ENCODE peak calls at places on chromosomes 2 and 18, in four cellular contexts. L is breast epithelium, E is GM12878, R is spleen. V is an unnamed sample.

GRCh38 chr2:131045925-131046579 is 47.2 kb downstream of the FAM168B start:
- DNase-seq in E (no peak), L (no peak), R (no peak), V (no peak)

GRCh38 chr2:136005462-136006205 is 20.2 kb upstream of the DARS1 start:
- DNase-seq in L (no peak), R (no peak), E (no peak), V (no peak)

GRCh38 chr18:73136134-73136533 is 268.3 kb upstream of the NETO1 start:
- DNase-seq in L (no peak), R (no peak), E (no peak), V (no peak)

GRCh38 chr2:201261471-201261870 is 1.1 kb downstream of the CASP8 start:
- DNase-seq in R (peak; percentile 87), E (no peak), L (no peak), V (no peak)

GRCh38 chr2:210676067-210676466 is 119.7 kb downstream of the CPS1 start:
- DNase-seq in E (no peak), R (no peak), L (no peak), V (no peak)

GRCh38 chr18:3054785-3055184 is 41.8 kb upstream of the LPIN2 start:
- DNase-seq in L (no peak), R (no peak), E (no peak), V (no peak)

GRCh38 chr18:62384610-62385097 is 59.5 kb downstream of the TNFRSF11A start:
- DNase-seq in R (no peak), E (no peak), L (no peak), V (no peak)

GRCh38 chr2:196066794-196067382 is 1.7 kb downstream of the DNAH7 start:
- DNase-seq in E (no peak), L (no peak), R (no peak), V (peak; percentile 4)

GRCh38 chr2:63500398-63500797 is 87.9 kb downstream of the WDPCP start:
- DNase-seq in R (no peak), E (no peak), L (no peak), V (no peak)

GRCh38 chr18:58091099-58091611 is 47.1 kb downstream of the NEDD4L start:
- DNase-seq in R (no peak), L (peak; percentile 64), E (peak; percentile 72), V (no peak)

GRCh38 chr18:32764611-32765244 is 8.1 kb downstream of the KLHL14 start:
- DNase-seq in E (no peak), L (no peak), R (no peak), V (no peak)

GRCh38 chr18:8844721-8845148 is 139.4 kb downstream of the MTCL1 start:
- DNase-seq in L (no peak), R (no peak), E (no peak), V (no peak)

GRCh38 chr2:170446078-170446477 is 268.1 kb downstream of the MYO3B start:
- DNase-seq in L (no peak), E (no peak), R (no peak), V (no peak)

GRCh38 chr2:151914989-151915628 is 86.9 kb upstream of the ARL5A start:
- DNase-seq in R (no peak), L (no peak), E (no peak), V (no peak)

GRCh38 chr2:148867079-148867769 is 7.8 kb upstream of the KIF5C start:
- DNase-seq in E (no peak), R (no peak), L (no peak), V (no peak)

GRCh38 chr2:27849558-27849957 is 40.6 kb downstream of the RBKS start:
- DNase-seq in R (no peak), E (no peak), L (no peak), V (no peak)

GRCh38 chr18:61556862-61557261 is 223.6 kb downstream of the CDH20 start:
- DNase-seq in L (no peak), E (no peak), R (no peak), V (no peak)

GRCh38 chr2:55268907-55269611 is at the start of gene MTIF2:
- DNase-seq in L (peak; percentile 96), E (peak; percentile 78), R (peak; percentile 96), V (peak; percentile 74)
- TF ChIP-seq POLR2A in L (no peak), E (peak; percentile 96), R (peak; percentile 47), V (peak; percentile 97)

DNA sequence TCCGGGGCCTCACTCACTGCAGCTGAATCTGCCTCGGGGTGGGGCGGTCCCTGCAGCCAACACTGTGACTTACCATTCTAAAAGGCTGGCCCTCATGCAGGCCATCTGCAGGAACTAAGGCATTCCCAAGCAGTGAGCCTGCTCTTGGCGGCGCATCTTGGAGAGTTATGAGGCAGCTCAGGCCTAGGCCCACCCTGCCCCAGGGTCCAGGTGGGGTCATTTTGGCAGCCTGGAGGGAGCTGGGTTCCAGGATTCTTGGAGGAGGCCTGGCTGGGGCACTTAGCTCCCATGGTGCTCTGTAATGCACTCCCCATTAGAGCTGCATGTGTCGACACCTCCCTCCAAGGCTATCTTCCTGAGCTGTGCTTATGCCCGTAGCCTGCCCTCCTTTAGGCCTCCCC is 14.8 kb upstream of the BIN1 start:
- DNase-seq in E (no peak), L (no peak), R (peak; percentile 41), V (no peak)
- TF ChIP-seq POLR2AphosphoS5 in E (no peak), L (no peak), R (no peak), V (no peak)

GRCh38 chr2:215423234-215423633 is 12.6 kb downstream of the FN1 start:
- DNase-seq in E (no peak), L (no peak), R (no peak), V (no peak)
- TF ChIP-seq POLR2A in E (no peak), L (no peak), R (no peak), V (no peak)

DNA sequence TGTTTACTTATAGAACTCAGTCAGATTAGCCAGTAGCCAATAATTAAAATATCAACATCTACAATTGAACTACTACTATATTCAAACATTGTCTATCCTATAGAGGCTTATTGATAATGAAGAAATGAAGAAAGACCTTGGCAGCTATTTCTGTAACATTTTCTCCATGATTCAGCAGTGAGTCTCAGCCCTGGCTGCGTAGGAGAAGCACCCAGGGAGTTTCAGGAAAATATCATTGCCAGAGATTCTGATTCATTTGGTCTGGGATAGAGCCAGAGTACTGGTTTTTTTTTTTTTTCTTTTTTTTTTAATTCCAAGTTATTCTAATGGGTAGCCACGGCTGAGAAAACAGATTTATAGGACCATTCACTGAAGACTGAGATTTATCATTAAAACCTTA is 404.8 kb downstream of the TXNL1 start:
- DNase-seq in E (no peak), R (no peak), L (no peak), V (no peak)
- TF ChIP-seq POLR2AphosphoS5 in E (no peak), R (no peak), L (no peak), V (no peak)

GRCh38 chr2:2057125-2057721 is 273.9 kb downstream of the MYT1L start:
- DNase-seq in L (no peak), E (no peak), R (peak; percentile 83), V (no peak)
- TF ChIP-seq POLR2A in L (no peak), E (no peak), R (peak; percentile 54), V (no peak)

V was measured in GM12892.